ENCODE peak calls at places on chromosome 21, in ten cellular contexts. One of them, this sample, is unnamed. For H3K27me3 and H3K9me3, the result is how much of the 10 kb centered on the place peaks cover.

GRCh38 chr21:36479415-36480402 is at the start of gene CLDN14:
- DNase-seq in CD8-positive, alpha-beta T cell: no peak
- DNase-seq in A673: no peak
- DNase-seq in body of pancreas: peak
- DNase-seq in Peyer's patch: no peak
- DNase-seq in psoas muscle: peak
- DNase-seq in lower lobe of right lung: no peak
- DNase-seq in BE2C: no peak
- DNase-seq in heart right ventricle: no peak
- DNase-seq in fibroblast of lung: peak
- DNase-seq in this sample: no peak

GRCh38 chr21:40534886-40535285 is 312.1 kb downstream of the DSCAM start:
- DNase-seq in heart right ventricle: no peak
- DNase-seq in A673: no peak
- DNase-seq in body of pancreas: no peak
- DNase-seq in BE2C: no peak
- DNase-seq in fibroblast of lung: no peak
- DNase-seq in Peyer's patch: no peak
- DNase-seq in psoas muscle: no peak
- DNase-seq in lower lobe of right lung: no peak
- DNase-seq in CD8-positive, alpha-beta T cell: no peak
- DNase-seq in this sample: no peak

GRCh38 chr21:37208056-37208705 is 59.0 kb downstream of the VPS26C start:
- DNase-seq in body of pancreas: peak
- DNase-seq in Peyer's patch: peak
- DNase-seq in heart right ventricle: peak
- DNase-seq in psoas muscle: peak
- DNase-seq in lower lobe of right lung: peak
- DNase-seq in CD8-positive, alpha-beta T cell: no peak
- DNase-seq in A673: no peak
- DNase-seq in BE2C: peak
- DNase-seq in fibroblast of lung: peak
- DNase-seq in this sample: no peak

GRCh38 chr21:33642896-33643657 is 776 bp downstream of the ITSN1 start:
- DNase-seq in CD8-positive, alpha-beta T cell: peak
- DNase-seq in psoas muscle: peak
- DNase-seq in lower lobe of right lung: peak
- DNase-seq in heart right ventricle: peak
- DNase-seq in BE2C: peak
- DNase-seq in fibroblast of lung: peak
- DNase-seq in Peyer's patch: no peak
- DNase-seq in body of pancreas: peak
- DNase-seq in A673: peak
- DNase-seq in this sample: peak

GRCh38 chr21:30408782-30409494 is 13.1 kb downstream of the KRTAP13-1 start:
- DNase-seq in Peyer's patch: no peak
- DNase-seq in psoas muscle: no peak
- DNase-seq in A673: peak
- DNase-seq in heart right ventricle: peak
- DNase-seq in CD8-positive, alpha-beta T cell: no peak
- DNase-seq in fibroblast of lung: peak
- DNase-seq in lower lobe of right lung: peak
- DNase-seq in body of pancreas: peak
- DNase-seq in BE2C: peak
- DNase-seq in this sample: no peak

GRCh38 chr21:44370027-44370735 is 16.8 kb downstream of the TRPM2 start:
- DNase-seq in body of pancreas: peak
- DNase-seq in BE2C: peak
- DNase-seq in CD8-positive, alpha-beta T cell: no peak
- DNase-seq in lower lobe of right lung: no peak
- DNase-seq in Peyer's patch: no peak
- DNase-seq in fibroblast of lung: peak
- DNase-seq in heart right ventricle: no peak
- DNase-seq in psoas muscle: peak
- DNase-seq in A673: peak
- DNase-seq in this sample: no peak

GRCh38 chr21:43611598-43612369 is 47.5 kb downstream of the HSF2BP start:
- DNase-seq in body of pancreas: peak
- DNase-seq in CD8-positive, alpha-beta T cell: peak
- DNase-seq in lower lobe of right lung: peak
- DNase-seq in BE2C: peak
- DNase-seq in Peyer's patch: peak
- DNase-seq in psoas muscle: peak
- DNase-seq in heart right ventricle: peak
- DNase-seq in fibroblast of lung: no peak
- DNase-seq in A673: peak
- DNase-seq in this sample: no peak

GRCh38 chr21:39385299-39386145 is 36.6 kb upstream of the HMGN1 start:
- DNase-seq in Peyer's patch: peak
- DNase-seq in fibroblast of lung: peak
- DNase-seq in psoas muscle: peak
- DNase-seq in lower lobe of right lung: peak
- DNase-seq in heart right ventricle: peak
- DNase-seq in BE2C: peak
- DNase-seq in body of pancreas: peak
- DNase-seq in A673: peak
- DNase-seq in CD8-positive, alpha-beta T cell: peak
- DNase-seq in this sample: peak

GRCh38 chr21:36966066-36966845 is at the start of gene HLCS:
- DNase-seq in heart right ventricle: peak
- DNase-seq in lower lobe of right lung: peak
- DNase-seq in A673: peak
- DNase-seq in CD8-positive, alpha-beta T cell: peak
- DNase-seq in BE2C: peak
- DNase-seq in Peyer's patch: peak
- DNase-seq in fibroblast of lung: peak
- DNase-seq in body of pancreas: peak
- DNase-seq in psoas muscle: peak
- DNase-seq in this sample: peak

DNA sequence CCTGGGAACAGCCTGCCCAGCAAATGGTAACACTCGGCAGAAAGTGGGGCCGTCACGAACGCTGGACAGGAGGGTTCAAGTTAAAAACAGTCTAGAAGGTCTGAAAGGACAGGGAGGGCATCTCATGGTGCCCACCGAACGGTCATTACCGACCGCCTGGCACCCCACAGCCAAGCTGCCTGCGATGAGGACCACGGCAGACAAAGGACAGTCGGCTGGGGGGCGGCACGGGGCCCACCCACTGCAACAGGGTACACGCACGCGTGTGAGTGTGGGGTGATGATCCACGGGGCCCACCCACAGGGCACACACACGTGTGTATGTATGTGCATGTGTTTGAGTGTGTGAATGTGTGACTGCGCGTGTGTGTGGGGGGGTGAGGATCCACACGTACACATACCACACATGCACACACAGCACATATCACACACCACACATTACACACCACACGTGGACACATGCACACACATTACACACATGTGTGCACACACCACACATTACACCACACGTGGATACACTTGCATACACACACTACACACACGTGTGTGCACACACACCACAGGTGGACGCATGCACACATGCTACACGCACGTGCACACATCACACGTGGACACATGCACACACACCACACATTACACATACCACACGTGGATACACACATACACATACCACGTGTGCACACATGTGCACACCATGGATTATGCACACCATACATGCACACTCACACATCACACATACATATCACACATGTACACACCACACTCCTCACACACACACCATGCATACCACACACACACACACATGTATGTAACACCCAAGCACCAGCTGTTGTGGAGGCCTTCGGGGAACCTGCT is 63.2 kb downstream of the SLC19A1 start:
- DNase-seq in CD8-positive, alpha-beta T cell: no peak
- DNase-seq in lower lobe of right lung: no peak
- DNase-seq in BE2C: no peak
- DNase-seq in Peyer's patch: no peak
- DNase-seq in fibroblast of lung: no peak
- DNase-seq in body of pancreas: no peak
- DNase-seq in A673: no peak
- DNase-seq in psoas muscle: no peak
- DNase-seq in heart right ventricle: no peak
- DNase-seq in this sample: no peak
- H3K4me3 ChIP-seq in CD8-positive, alpha-beta T cell: peak
- H3K4me3 ChIP-seq in lower lobe of right lung: peak
- H3K4me3 ChIP-seq in BE2C: no peak
- H3K4me3 ChIP-seq in Peyer's patch: peak
- H3K4me3 ChIP-seq in fibroblast of lung: no peak
- H3K4me3 ChIP-seq in body of pancreas: no peak
- H3K4me3 ChIP-seq in A673: no peak
- H3K4me3 ChIP-seq in psoas muscle: no peak
- H3K4me3 ChIP-seq in heart right ventricle: no peak
- H3K4me3 ChIP-seq in this sample: peak

GRCh38 chr21:32412998-32413504 is 545 bp downstream of the EVA1C start:
- DNase-seq in BE2C: no peak
- DNase-seq in CD8-positive, alpha-beta T cell: no peak
- DNase-seq in body of pancreas: peak
- DNase-seq in A673: peak
- DNase-seq in psoas muscle: peak
- DNase-seq in fibroblast of lung: no peak
- DNase-seq in heart right ventricle: peak
- DNase-seq in Peyer's patch: no peak
- DNase-seq in lower lobe of right lung: peak
- DNase-seq in this sample: no peak
- H3K27me3 ChIP-seq in BE2C: under half
- H3K27me3 ChIP-seq in CD8-positive, alpha-beta T cell: under half
- H3K27me3 ChIP-seq in body of pancreas: under half
- H3K27me3 ChIP-seq in A673: under half
- H3K27me3 ChIP-seq in psoas muscle: under half
- H3K27me3 ChIP-seq in fibroblast of lung: under half
- H3K27me3 ChIP-seq in heart right ventricle: under half
- H3K27me3 ChIP-seq in Peyer's patch: under half
- H3K27me3 ChIP-seq in lower lobe of right lung: under half
- H3K27me3 ChIP-seq in this sample: under half

GRCh38 chr21:38229260-38229877 is 27.4 kb upstream of the KCNJ15 start:
- DNase-seq in heart right ventricle: no peak
- DNase-seq in CD8-positive, alpha-beta T cell: no peak
- DNase-seq in body of pancreas: no peak
- DNase-seq in BE2C: no peak
- DNase-seq in Peyer's patch: no peak
- DNase-seq in psoas muscle: no peak
- DNase-seq in A673: no peak
- DNase-seq in lower lobe of right lung: no peak
- DNase-seq in fibroblast of lung: no peak
- DNase-seq in this sample: no peak
- H3K9me3 ChIP-seq in heart right ventricle: under half
- H3K9me3 ChIP-seq in CD8-positive, alpha-beta T cell: under half
- H3K9me3 ChIP-seq in body of pancreas: under half
- H3K9me3 ChIP-seq in BE2C: under half
- H3K9me3 ChIP-seq in Peyer's patch: under half
- H3K9me3 ChIP-seq in psoas muscle: under half
- H3K9me3 ChIP-seq in A673: under half
- H3K9me3 ChIP-seq in lower lobe of right lung: under half
- H3K9me3 ChIP-seq in fibroblast of lung: under half
- H3K9me3 ChIP-seq in this sample: under half

DNA sequence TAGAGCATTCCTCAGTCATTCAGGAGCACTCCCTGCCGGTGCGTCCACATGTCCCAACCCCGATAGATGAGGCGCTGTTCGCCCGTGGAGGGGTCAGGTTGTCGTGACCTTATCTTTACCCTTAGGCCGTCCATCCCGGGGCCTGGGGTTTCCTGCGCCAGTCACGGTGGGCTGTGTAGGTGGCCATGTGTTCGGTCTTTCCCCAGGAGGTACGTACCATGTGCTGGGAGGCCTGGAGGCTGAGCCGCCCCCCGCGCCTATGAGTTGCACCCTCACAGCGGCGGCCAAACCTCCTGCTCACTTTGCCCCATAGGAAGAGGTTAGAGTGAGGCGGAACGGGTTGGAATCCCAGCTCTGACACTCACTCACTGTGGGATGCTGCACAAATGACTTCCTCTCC is 35.3 kb downstream of the UMODL1 start:
- DNase-seq in BE2C: no peak
- DNase-seq in Peyer's patch: no peak
- DNase-seq in fibroblast of lung: no peak
- DNase-seq in lower lobe of right lung: peak
- DNase-seq in psoas muscle: no peak
- DNase-seq in CD8-positive, alpha-beta T cell: no peak
- DNase-seq in body of pancreas: no peak
- DNase-seq in heart right ventricle: no peak
- DNase-seq in A673: no peak
- DNase-seq in this sample: no peak
- H3K4me3 ChIP-seq in BE2C: no peak
- H3K4me3 ChIP-seq in Peyer's patch: no peak
- H3K4me3 ChIP-seq in fibroblast of lung: no peak
- H3K4me3 ChIP-seq in lower lobe of right lung: no peak
- H3K4me3 ChIP-seq in psoas muscle: no peak
- H3K4me3 ChIP-seq in CD8-positive, alpha-beta T cell: no peak
- H3K4me3 ChIP-seq in body of pancreas: no peak
- H3K4me3 ChIP-seq in heart right ventricle: no peak
- H3K4me3 ChIP-seq in A673: no peak
- H3K4me3 ChIP-seq in this sample: no peak

This sample was measured in naive thymus-derived CD4-positive, alpha-beta T cell.